ENCODE peak calls at places on chromosomes 7 and 10, in seven cellular contexts. Q is SK-N-SH, X is astrocyte, I is tibial nerve, R is fibroblast of mammary gland, H is thoracic aorta, S is HFFc6. M is an unnamed sample.
A peak's percentile ranks its signal among the peaks of the same experiment; 100 is the strongest.

GRCh38 chr7:37083311-37084096 is 359.2 kb upstream of the AOAH start:
- DNase-seq in S (peak; percentile 20), I (peak; percentile 30), R (peak; percentile 29), H (no peak), Q (no peak), X (peak; percentile 49), M (peak; percentile 28)

GRCh38 chr7:107208046-107208458 is 39.2 kb downstream of the HBP1 start:
- DNase-seq in X (no peak), Q (no peak), S (peak; percentile 29), H (no peak), R (peak; percentile 42), I (no peak), M (peak; percentile 22)

GRCh38 chr7:40418445-40418844 is 283.6 kb downstream of the SUGCT start:
- DNase-seq in H (no peak), S (no peak), X (no peak), I (no peak), R (no peak), Q (no peak), M (no peak)

GRCh38 chr7:135575296-135575695 is 17.6 kb downstream of the NUP205 start:
- DNase-seq in S (no peak), I (no peak), R (no peak), X (no peak), H (no peak), Q (no peak), M (no peak)

GRCh38 chr10:24054421-24054820 is 154.5 kb upstream of the KIAA1217 start:
- DNase-seq in X (no peak), I (no peak), H (no peak), Q (no peak), R (no peak), S (no peak), M (no peak)

GRCh38 chr7:55018361-55019328 is at the start of gene EGFR:
- DNase-seq in S (peak; percentile 72), X (peak; percentile 73), H (peak; percentile 33), R (peak; percentile 75), I (peak; percentile 75), Q (peak; percentile 91), M (peak; percentile 77)

GRCh38 chr7:36264123-36264916 is 111.3 kb downstream of the EEPD1 start:
- DNase-seq in R (peak; percentile 11), I (no peak), H (no peak), X (no peak), S (no peak), Q (peak; percentile 21), M (no peak)

GRCh38 chr10:18567343-18567856 is 84.0 kb downstream of the NSUN6 start:
- DNase-seq in R (no peak), Q (no peak), X (no peak), I (no peak), S (no peak), H (no peak), M (no peak)

GRCh38 chr7:22572937-22573336 is 72.9 kb upstream of the STEAP1B start:
- DNase-seq in R (peak; percentile 66), H (no peak), S (peak; percentile 97), X (peak; percentile 91), Q (no peak), I (no peak), M (no peak)

GRCh38 chr10:29794776-29795635 is 160.2 kb upstream of the SVIL start:
- DNase-seq in Q (no peak), H (no peak), X (peak; percentile 78), I (no peak), S (peak; percentile 11), R (no peak), M (peak; percentile 36)

GRCh38 chr7:115417662-115418061 is 495.8 kb downstream of the MDFIC start:
- DNase-seq in S (no peak), Q (no peak), R (no peak), X (no peak), H (no peak), I (no peak), M (no peak)

GRCh38 chr10:92207061-92207460 is 83.8 kb downstream of the CPEB3 start:
- DNase-seq in H (no peak), X (no peak), Q (no peak), S (no peak), R (no peak), I (no peak), M (no peak)

GRCh38 chr7:12731214-12731656 is 43.8 kb downstream of the ARL4A start:
- DNase-seq in X (no peak), I (no peak), R (peak; percentile 63), H (no peak), S (peak; percentile 27), Q (no peak), M (peak; percentile 70)

GRCh38 chr7:10889266-10889898 is 84.3 kb upstream of the PHF14 start:
- DNase-seq in I (no peak), H (no peak), Q (peak; percentile 78), S (peak; percentile 20), X (peak; percentile 54), R (peak; percentile 62), M (peak; percentile 70)

GRCh38 chr7:35755711-35756110 is 45.1 kb upstream of the SEPTIN7 start:
- DNase-seq in Q (no peak), X (no peak), R (no peak), I (no peak), S (no peak), H (no peak), M (peak; percentile 64)

GRCh38 chr10:112227331-112227961 is 43.9 kb upstream of the GPAM start:
- DNase-seq in Q (no peak), I (no peak), H (no peak), X (peak; percentile 39), S (peak; percentile 42), R (peak; percentile 95), M (no peak)

GRCh38 chr7:142476077-142476476 is 218.2 kb upstream of the PRSS58 start:
- DNase-seq in H (no peak), S (no peak), I (no peak), Q (no peak), R (peak; percentile 62), X (peak; percentile 61), M (no peak)

GRCh38 chr10:72935358-72935757 is 19.2 kb downstream of the PLA2G12B start:
- DNase-seq in S (no peak), R (peak; percentile 51), X (no peak), Q (no peak), H (no peak), I (no peak), M (peak; percentile 9)

GRCh38 chr10:70465278-70465677 is 13.3 kb upstream of the PALD1 start:
- DNase-seq in Q (no peak), X (no peak), H (no peak), R (no peak), I (no peak), S (no peak), M (no peak)

GRCh38 chr7:151585744-151586424 is 66.2 kb upstream of the RHEB start:
- DNase-seq in X (peak; percentile 75), S (no peak), Q (no peak), R (peak; percentile 12), I (no peak), H (no peak), M (no peak)

GRCh38 chr10:6050801-6051445 is 11.2 kb downstream of the IL2RA start:
- DNase-seq in R (peak; percentile 65), S (peak; percentile 34), I (peak; percentile 54), Q (peak; percentile 31), H (no peak), X (no peak), M (peak; percentile 58)

GRCh38 chr7:2022021-2022409 is 210.7 kb downstream of the MAD1L1 start:
- DNase-seq in S (no peak), X (no peak), Q (no peak), H (no peak), R (no peak), I (no peak), M (no peak)

GRCh38 chr7:158837790-158838189 is 8.5 kb upstream of the ESYT2 start:
- DNase-seq in S (no peak), Q (no peak), X (no peak), I (no peak), R (no peak), H (no peak), M (no peak)

GRCh38 chr7:73578342-73579124 is at the start of gene TBL2:
- DNase-seq in H (peak; percentile 98), R (peak; percentile 97), X (peak; percentile 88), S (peak; percentile 96), Q (peak; percentile 100), I (peak; percentile 98), M (peak; percentile 99)
- TF ChIP-seq CTCF in H (no peak), R (peak; percentile 5), X (no peak), S (peak; percentile 42), Q (no peak), I (peak; percentile 16), M (peak; percentile 17)

GRCh38 chr7:48085433-48085791 is 3.7 kb upstream of the UPP1 start:
- DNase-seq in H (no peak), I (no peak), R (no peak), S (no peak), Q (no peak), X (no peak), M (no peak)

GRCh38 chr7:48085942-48086341 is 3.1 kb upstream of the UPP1 start:
- DNase-seq in X (no peak), H (no peak), R (no peak), I (no peak), S (no peak), Q (no peak), M (no peak)

GRCh38 chr7:48088559-48089414 is at the start of gene UPP1:
- DNase-seq in H (peak; percentile 83), S (peak; percentile 95), I (peak; percentile 91), R (peak; percentile 97), X (peak; percentile 82), Q (peak; percentile 92), M (peak; percentile 97)

GRCh38 chr7:48089415-48089975 is 430 bp downstream of the UPP1 start:
- DNase-seq in S (no peak), R (no peak), H (peak; percentile 41), Q (peak; percentile 82), X (no peak), I (no peak), M (no peak)

GRCh38 chr7:48087349-48087748 is 1.7 kb upstream of the UPP1 start:
- DNase-seq in H (no peak), Q (no peak), X (peak; percentile 85), I (no peak), R (peak; percentile 83), S (peak; percentile 78), M (peak; percentile 81)
- TF ChIP-seq CTCF in H (no peak), Q (peak; percentile 22), X (peak; percentile 6), I (no peak), R (no peak), S (peak; percentile 62), M (peak; percentile 13)

DNA sequence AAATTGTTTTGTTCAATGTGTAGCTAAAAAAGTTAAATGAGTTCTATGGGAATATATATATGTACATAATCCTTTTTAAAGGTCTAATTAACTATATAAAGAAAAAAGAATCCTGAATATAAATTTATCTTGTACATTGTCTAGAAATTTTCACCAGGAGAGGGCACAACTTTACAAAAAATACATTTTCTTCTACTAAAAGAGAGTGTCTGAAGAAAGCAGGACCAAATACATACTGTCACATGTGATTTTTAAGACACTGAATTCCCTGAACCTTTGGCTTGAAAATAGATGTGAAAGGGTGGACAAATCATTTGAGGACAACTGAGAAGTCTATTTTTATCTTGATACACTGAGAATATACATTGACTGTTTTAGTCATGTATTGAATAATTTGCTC is 204.3 kb downstream of the DGKB start:
- DNase-seq in R (peak; percentile 14), Q (no peak), I (no peak), H (no peak), S (peak; percentile 15), X (no peak), M (peak; percentile 25)
- TF ChIP-seq CTCF in R (no peak), Q (peak; percentile 59), I (no peak), H (no peak), S (peak; percentile 72), X (no peak), M (peak; percentile 11)

GRCh38 chr10:50807851-50808776 is 68.4 kb downstream of the ASAH2B start:
- DNase-seq in S (peak; percentile 25), Q (no peak), R (peak; percentile 9), H (no peak), I (no peak), X (peak; percentile 20), M (peak; percentile 4)

GRCh38 chr10:50805981-50806622 is 66.4 kb downstream of the ASAH2B start:
- DNase-seq in Q (no peak), S (no peak), R (no peak), I (no peak), H (no peak), X (no peak), M (no peak)

GRCh38 chr10:50809596-50809995 is 69.9 kb downstream of the ASAH2B start:
- DNase-seq in I (no peak), H (no peak), S (no peak), Q (no peak), R (peak; percentile 49), X (no peak), M (peak; percentile 4)
- TF ChIP-seq CTCF in I (no peak), H (no peak), S (no peak), Q (no peak), R (no peak), X (no peak), M (no peak)

M was measured in fibroblast of pulmonary artery.